ENCODE peak calls at places on chromosomes 16 and 17, in five cellular contexts. J is activated T-cell treated with anti-CD3 and anti-CD28 coated beads for 1 hour; V is activated naive CD8-positive, alpha-beta T cell treated with anti-CD3 and anti-CD28 coated beads for 36 hours; B is stimulated activated CD4-positive, alpha-beta T cell treated with anti-CD3 and anti-CD28 coated beads, Interleukin-2, amount 100 ng/mL, for 24 hours; N is nucleus accumbens. Z is an unnamed sample.

GRCh38 chr17:60744355-60744958 is 66.8 kb downstream of the BCAS3 start:
- DNase-seq in J (no peak), V (no peak), B (no peak), N (no peak), Z (no peak)

GRCh38 chr16:48365601-48366164 is 19.5 kb downstream of the SIAH1 start:
- DNase-seq in J (peak; percentile 57), V (peak; percentile 90), B (peak; percentile 80), N (peak; percentile 77), Z (peak; percentile 32)

GRCh38 chr16:24717411-24717810 is 12.0 kb upstream of the TNRC6A start:
- DNase-seq in J (no peak), V (no peak), B (no peak), N (no peak), Z (no peak)

GRCh38 chr17:63740464-63741181 is 976 bp downstream of the STRADA start:
- DNase-seq in J (no peak), V (no peak), B (no peak), N (no peak), Z (no peak)

GRCh38 chr16:85593503-85594195 is 19.5 kb upstream of the GSE1 start:
- DNase-seq in J (no peak), V (no peak), B (no peak), N (no peak), Z (no peak)

GRCh38 chr17:79607941-79608728 is 2.7 kb downstream of the RBFOX3 start:
- DNase-seq in J (no peak), V (peak; percentile 36), B (no peak), N (no peak), Z (no peak)

GRCh38 chr16:82641336-82641984 is 14.7 kb downstream of the CDH13 start:
- DNase-seq in J (no peak), V (no peak), B (no peak), N (no peak), Z (no peak)

GRCh38 chr17:29124135-29124930 is 55.9 kb downstream of the MYO18A start:
- DNase-seq in J (no peak), V (peak; percentile 29), B (peak; percentile 39), N (peak; percentile 57), Z (no peak)

GRCh38 chr17:37848690-37849616 is 75.3 kb upstream of the TBC1D3K start:
- DNase-seq in J (no peak), V (peak; percentile 24), B (no peak), N (no peak), Z (no peak)

GRCh38 chr16:57092786-57093301 is 461 bp downstream of the CPNE2 start:
- DNase-seq in J (peak; percentile 43), V (peak; percentile 70), B (peak; percentile 60), N (peak; percentile 44), Z (no peak)

GRCh38 chr17:55830699-55831098 is 79.8 kb downstream of the PCTP start:
- DNase-seq in J (no peak), V (no peak), B (no peak), N (no peak), Z (no peak)

GRCh38 chr17:10198509-10199249 is at the start of gene GAS7:
- DNase-seq in J (no peak), V (peak; percentile 44), B (no peak), N (peak; percentile 58), Z (no peak)

GRCh38 chr16:2838928-2839327 is 8.8 kb downstream of the ZG16B start:
- DNase-seq in J (peak; percentile 21), V (peak; percentile 65), B (peak; percentile 57), N (peak; percentile 47), Z (no peak)

GRCh38 chr17:33204156-33204555 is 88.9 kb downstream of the ASIC2 start:
- DNase-seq in J (no peak), V (no peak), B (no peak), N (no peak), Z (no peak)

GRCh38 chr16:87850009-87851006 is 19.0 kb downstream of the SLC7A5 start:
- DNase-seq in J (peak; percentile 73), V (peak; percentile 72), B (peak; percentile 77), N (peak; percentile 33), Z (no peak)

GRCh38 chr17:6779411-6779810 is 3.4 kb downstream of the FBXO39 start:
- DNase-seq in J (no peak), V (no peak), B (no peak), N (no peak), Z (no peak)

GRCh38 chr17:55601874-55602364 is 90.7 kb upstream of the SMIM36 start:
- DNase-seq in J (no peak), V (no peak), B (peak; percentile 28), N (no peak), Z (no peak)

GRCh38 chr17:81481011-81481799 is 31.4 kb downstream of the ACTG1 start:
- DNase-seq in J (peak; percentile 51), V (peak; percentile 64), B (peak; percentile 54), N (peak; percentile 80), Z (no peak)

GRCh38 chr16:86410076-86410475 is 100.3 kb upstream of the FOXF1 start:
- DNase-seq in J (no peak), V (no peak), B (no peak), N (no peak), Z (no peak)

Z was measured in esophagus squamous epithelium.